ENCODE peak calls at places on chromosomes 4 and X, in four cellular contexts. A, L, Q and Y are unnamed samples.

GRCh38 chrX:135425566-135425965 is 3.8 kb downstream of the SMIM10L2A start:
- DNase-seq in Q (peak; percentile 9), A (no peak), L (no peak), Y (no peak)

GRCh38 chr4:176545886-176546285 is 226.1 kb downstream of the SPCS3 start:
- DNase-seq in L (no peak), A (no peak), Q (peak; percentile 45), Y (no peak)

GRCh38 chr4:5887361-5888221 is 5.3 kb downstream of the CRMP1 start:
- DNase-seq in A (peak; percentile 25), Q (no peak), L (no peak), Y (no peak)

GRCh38 chrX:65516756-65517155 is 17.8 kb downstream of the LAS1L start:
- DNase-seq in L (no peak), Q (no peak), A (no peak), Y (no peak)

GRCh38 chr4:153247116-153247490 is 42.9 kb downstream of the TRIM2 start:
- DNase-seq in L (no peak), Q (no peak), A (no peak), Y (no peak)

GRCh38 chrX:118756111-118756510 is 28.7 kb downstream of the IL13RA1 start:
- DNase-seq in L (no peak), Q (no peak), A (no peak), Y (no peak)

GRCh38 chr4:169345207-169345788 is 74.5 kb upstream of the SH3RF1 start:
- DNase-seq in L (peak; percentile 68), A (no peak), Q (peak; percentile 23), Y (no peak)

GRCh38 chrX:139559383-139560042 is 29.0 kb downstream of the F9 start:
- DNase-seq in Q (peak; percentile 16), A (peak; percentile 17), L (peak; percentile 46), Y (peak; percentile 37)

GRCh38 chr4:77651820-77652219 is 46.2 kb downstream of the CXCL13 start:
- DNase-seq in Q (no peak), L (no peak), A (no peak), Y (no peak)

GRCh38 chr4:171573181-171573580 is 240.0 kb upstream of the GALNTL6 start:
- DNase-seq in L (no peak), A (no peak), Q (no peak), Y (no peak)

GRCh38 chrX:139094671-139095592 is 383.4 kb upstream of the FGF13 start:
- DNase-seq in L (no peak), Q (no peak), A (no peak), Y (no peak)

GRCh38 chr4:152394786-152395185 is 141.1 kb downstream of the FBXW7 start:
- DNase-seq in A (no peak), L (no peak), Q (no peak), Y (no peak)

GRCh38 chr4:31130930-31131329 is 410.8 kb downstream of the PCDH7 start:
- DNase-seq in A (no peak), L (no peak), Q (no peak), Y (no peak)

GRCh38 chr4:853416-853781 is 27.5 kb upstream of the CPLX1 start:
- DNase-seq in A (no peak), Q (no peak), L (no peak), Y (no peak)

GRCh38 chrX:2430265-2430825 is 70.4 kb downstream of the DHRSX start:
- DNase-seq in Q (no peak), L (no peak), A (no peak), Y (no peak)

GRCh38 chrX:429266-429825 is 42.6 kb upstream of the PPP2R3B start:
- DNase-seq in A (no peak), L (no peak), Q (no peak), Y (no peak)

GRCh38 chr4:125303821-125304220 is 10.9 kb upstream of the FAT4 start:
- DNase-seq in A (no peak), Q (no peak), L (no peak), Y (no peak)

GRCh38 chr4:156298230-156298629 is 344.6 kb upstream of the CTSO start:
- DNase-seq in A (peak; percentile 52), L (no peak), Q (peak; percentile 96), Y (no peak)

GRCh38 chr4:20255251-20255586 is 3.5 kb downstream of the SLIT2 start:
- DNase-seq in A (no peak), Q (no peak), L (no peak), Y (no peak)
- H3K4me3 ChIP-seq in A (peak overlapping the region; percentile 50), Q (peak overlapping the region; percentile 73), L (peak overlapping the region; percentile 41), Y (no peak overlapping the region)

DNA sequence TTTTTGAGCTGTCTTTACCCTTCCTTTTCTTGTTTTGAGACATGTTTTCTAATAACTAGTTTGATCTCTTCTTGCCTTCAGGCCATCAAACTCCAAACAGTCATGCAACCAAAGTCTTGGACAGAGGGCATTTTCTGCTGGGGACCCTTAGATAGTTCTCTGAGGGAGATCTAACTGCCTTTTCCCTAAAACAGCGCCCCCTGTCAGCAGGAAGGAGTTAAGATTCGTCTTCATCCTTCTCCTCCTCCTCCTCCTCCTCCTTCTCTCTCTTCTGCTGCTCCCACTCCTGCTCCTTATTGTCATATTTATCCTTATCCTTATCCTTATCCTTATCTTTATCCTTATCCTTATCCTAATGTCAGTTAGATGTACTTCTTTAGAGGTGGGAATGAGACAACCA is 417.2 kb downstream of the TRAM1L1 start:
- DNase-seq in A (no peak), Q (no peak), L (no peak), Y (no peak)
- TF ChIP-seq CTCF in A (no peak), Q (peak; percentile 26), L (peak; percentile 6), Y (peak; percentile 57)

DNA sequence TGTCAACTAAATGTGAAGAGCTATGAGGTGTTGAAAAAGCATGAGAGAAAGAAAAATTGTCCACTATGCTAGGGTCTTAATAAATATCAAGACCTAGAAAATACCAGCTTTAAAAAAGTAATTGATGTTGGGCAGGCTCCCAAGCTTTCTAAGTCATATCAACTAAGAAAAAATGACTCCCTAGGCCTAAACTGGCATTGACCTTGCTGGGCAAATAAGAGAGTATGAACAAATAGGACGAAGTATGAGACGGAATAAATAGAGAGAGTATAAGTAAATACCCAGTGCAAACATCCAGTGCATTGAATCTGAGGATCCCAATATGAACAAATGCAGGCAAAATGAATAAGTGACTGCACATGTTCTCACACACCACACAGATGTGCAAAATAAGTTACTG is 3.2 kb downstream of the KDR start:
- DNase-seq in A (no peak), L (no peak), Q (no peak), Y (no peak)
- H3K4me3 ChIP-seq in A (peak overlapping the region; percentile 0), L (no peak overlapping the region), Q (no peak overlapping the region), Y (no peak overlapping the region)

GRCh38 chrX:96684339-96685204 is at the start of gene DIAPH2:
- DNase-seq in A (peak; percentile 66), Q (peak; percentile 78), L (peak; percentile 38), Y (peak; percentile 43)
- TF ChIP-seq CTCF in A (peak; percentile 7), Q (peak; percentile 24), L (no peak), Y (no peak)

GRCh38 chrX:45849261-45849660 is 648.6 kb upstream of the DIPK2B start:
- DNase-seq in Q (peak; percentile 56), L (no peak), A (no peak), Y (no peak)

GRCh38 chrX:45851434-45851991 is 650.8 kb upstream of the DIPK2B start:
- DNase-seq in L (no peak), A (peak; percentile 18), Q (no peak), Y (no peak)

GRCh38 chrX:45850197-45850774 is 649.6 kb upstream of the DIPK2B start:
- DNase-seq in A (peak; percentile 15), L (no peak), Q (no peak), Y (no peak)

GRCh38 chrX:45850775-45851433 is 650.2 kb upstream of the DIPK2B start:
- DNase-seq in Q (peak; percentile 2), L (no peak), A (peak; percentile 37), Y (no peak)

DNA sequence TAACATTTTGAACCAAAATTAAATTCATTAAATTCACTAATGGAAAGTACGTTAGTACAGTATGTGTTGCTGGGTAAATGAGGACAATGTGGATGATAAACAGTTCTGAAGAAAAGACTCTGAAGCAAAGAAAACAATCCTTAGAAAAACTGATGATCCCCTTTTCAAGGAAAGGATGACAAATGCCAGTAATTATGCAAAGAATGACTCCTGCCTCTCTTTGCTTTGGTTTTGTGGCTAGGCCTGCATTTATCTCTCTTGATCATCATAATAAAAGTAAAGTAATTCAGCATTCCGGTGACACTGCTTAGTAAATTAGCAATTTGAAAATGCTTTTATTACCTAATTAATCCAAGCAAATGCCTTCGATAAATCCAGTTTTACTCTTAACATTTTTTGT is 652.2 kb upstream of the DIPK2B start:
- DNase-seq in Q (peak; percentile 7), A (no peak), L (no peak), Y (no peak)
- H3K4me3 ChIP-seq in Q (no peak overlapping the region), A (no peak overlapping the region), L (no peak overlapping the region), Y (no peak overlapping the region)

GRCh38 chr4:102503831-102504786 is 3.0 kb downstream of the NFKB1 start:
- DNase-seq in Q (no peak), A (no peak), L (no peak), Y (no peak)

GRCh38 chr4:102503301-102503746 is 2.2 kb downstream of the NFKB1 start:
- DNase-seq in Q (no peak), L (no peak), A (no peak), Y (no peak)

GRCh38 chr4:102500371-102501175 is 586 bp upstream of the NFKB1 start:
- DNase-seq in L (no peak), Q (peak; percentile 38), A (peak; percentile 52), Y (no peak)

GRCh38 chr4:102501176-102501634 is at the start of gene NFKB1:
- DNase-seq in Q (peak; percentile 79), A (peak; percentile 54), L (no peak), Y (peak; percentile 74)

DNA sequence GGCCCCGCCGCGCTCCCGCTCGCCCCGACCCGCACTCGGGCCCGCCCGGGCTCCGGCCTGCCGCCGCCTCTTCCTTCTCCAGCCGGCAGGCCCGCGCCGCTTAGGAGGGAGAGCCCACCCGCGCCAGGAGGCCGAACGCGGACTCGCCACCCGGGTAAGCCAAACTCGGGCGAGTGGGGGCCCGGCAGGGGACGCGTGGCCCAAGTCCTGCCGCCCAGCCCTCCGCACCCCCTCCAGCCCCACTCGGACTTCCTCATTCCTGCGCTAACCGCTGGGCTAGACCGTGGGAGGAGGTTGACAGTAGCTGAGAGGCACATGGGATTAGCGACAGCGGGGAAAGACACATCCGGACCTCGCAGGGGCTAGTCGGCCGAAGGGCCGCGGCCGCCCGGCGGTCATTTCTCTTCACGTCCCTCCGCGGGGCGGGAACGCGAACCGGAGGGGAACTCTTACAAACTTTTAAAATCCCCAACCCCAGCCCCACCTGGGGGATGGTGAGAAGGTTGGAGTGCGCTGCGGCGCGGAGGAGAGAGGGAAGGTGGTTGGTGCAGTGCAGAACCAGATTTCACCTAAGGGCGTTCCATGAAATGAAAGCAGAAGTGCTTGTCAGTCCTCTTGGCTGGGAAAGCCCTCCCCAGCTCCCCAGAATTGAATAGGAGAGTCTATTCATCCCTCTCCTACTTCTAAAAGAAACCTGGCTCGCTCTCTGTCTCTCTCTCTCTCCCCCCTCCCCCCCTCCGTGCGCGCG is 650 bp downstream of the NFKB1 start:
- DNase-seq in Q (peak; percentile 75), A (peak; percentile 76), L (no peak), Y (peak; percentile 67)
- TF ChIP-seq CTCF in Q (no peak), A (no peak), L (no peak), Y (no peak)

GRCh38 chr4:71344067-71344466 is 5.2 kb downstream of the SLC4A4 start:
- DNase-seq in L (no peak), A (no peak), Q (no peak), Y (no peak)

DNA sequence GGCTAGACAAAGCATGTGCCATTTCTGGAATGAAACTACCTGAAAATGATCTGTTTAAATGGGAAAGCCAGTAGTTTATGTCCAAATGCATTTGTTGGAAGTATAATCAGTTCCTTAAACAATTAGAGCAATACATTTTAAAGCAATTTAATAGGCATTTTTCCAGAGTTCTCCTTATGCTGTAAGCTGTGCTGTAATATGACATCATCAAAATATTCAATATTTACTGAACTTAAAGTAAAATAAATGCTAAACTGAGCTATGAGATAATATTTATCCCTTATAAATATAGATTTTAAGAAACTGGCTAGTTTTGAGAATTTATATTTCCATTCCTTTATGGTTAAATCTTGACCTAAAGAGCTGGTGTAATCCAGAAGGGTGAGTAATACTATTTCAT is 7.9 kb downstream of the SLC4A4 start:
- DNase-seq in Q (no peak), L (no peak), A (no peak), Y (no peak)
- H3K4me3 ChIP-seq in Q (no peak overlapping the region), L (no peak overlapping the region), A (no peak overlapping the region), Y (no peak overlapping the region)